ENCODE peak calls at places on chromosomes 3 and 15, in ten cellular contexts. S, F, G, B, R, J, Y, N, H and M are unnamed samples. For H3K9me3, the result is how much of the 10 kb centered on the place peaks cover.

GRCh38 chr15:43270676-43271306 is 4.1 kb upstream of the TGM5 start:
- DNase-seq in S (no peak), F (no peak), G (no peak), B (no peak), R (no peak), J (no peak), Y (no peak), N (no peak), H (no peak), M (no peak)

GRCh38 chr15:60301024-60301423 is 96.8 kb downstream of the ANXA2 start:
- DNase-seq in S (no peak), F (peak), G (no peak), B (no peak), R (no peak), J (no peak), Y (no peak), N (no peak), H (no peak), M (no peak)

GRCh38 chr3:165194477-165195135 is 1.6 kb downstream of the SLITRK3 start:
- DNase-seq in S (peak), F (no peak), G (no peak), B (no peak), R (no peak), J (peak), Y (no peak), N (no peak), H (no peak), M (no peak)

GRCh38 chr15:67405208-67406191 is 115.4 kb upstream of the C15orf61 start:
- DNase-seq in S (peak), F (peak), G (no peak), B (peak), R (no peak), J (no peak), Y (peak), N (no peak), H (peak), M (no peak)

GRCh38 chr3:31106912-31107311 is 212.5 kb upstream of the GADL1 start:
- DNase-seq in S (no peak), F (no peak), G (no peak), B (no peak), R (no peak), J (no peak), Y (no peak), N (no peak), H (no peak), M (no peak)

GRCh38 chr3:185733980-185734724 is 90.7 kb downstream of the IGF2BP2 start:
- DNase-seq in S (peak), F (peak), G (no peak), B (peak), R (no peak), J (peak), Y (peak), N (no peak), H (peak), M (no peak)

GRCh38 chr3:155302476-155302875 is 9.0 kb upstream of the STRIT1 start:
- DNase-seq in S (no peak), F (peak), G (no peak), B (peak), R (no peak), J (no peak), Y (peak), N (no peak), H (peak), M (no peak)

GRCh38 chr3:29646042-29646441 is 365.2 kb downstream of the RBMS3 start:
- DNase-seq in S (no peak), F (no peak), G (no peak), B (no peak), R (no peak), J (no peak), Y (no peak), N (no peak), H (no peak), M (no peak)

GRCh38 chr3:196414469-196414868 is 17.8 kb downstream of the UBXN7 start:
- DNase-seq in S (no peak), F (no peak), G (no peak), B (peak), R (no peak), J (no peak), Y (no peak), N (no peak), H (peak), M (no peak)

GRCh38 chr3:192906940-192907339 is 10.7 kb downstream of the MB21D2 start:
- DNase-seq in S (no peak), F (no peak), G (no peak), B (no peak), R (no peak), J (no peak), Y (no peak), N (no peak), H (peak), M (no peak)

GRCh38 chr15:92655178-92655995 is at the start of gene FAM174B:
- DNase-seq in S (peak), F (peak), G (peak), B (peak), R (peak), J (peak), Y (no peak), N (peak), H (peak), M (peak)

GRCh38 chr3:53464424-53464823 is 30.0 kb upstream of the CACNA1D start:
- DNase-seq in S (no peak), F (peak), G (no peak), B (peak), R (no peak), J (no peak), Y (no peak), N (no peak), H (peak), M (no peak)

GRCh38 chr3:40511031-40511718 is 5.3 kb downstream of the ZNF620 start:
- DNase-seq in S (no peak), F (no peak), G (no peak), B (no peak), R (no peak), J (no peak), Y (no peak), N (no peak), H (no peak), M (no peak)

GRCh38 chr3:40499952-40500351 is 5.9 kb upstream of the ZNF620 start:
- DNase-seq in S (no peak), F (no peak), G (no peak), B (no peak), R (no peak), J (no peak), Y (no peak), N (no peak), H (no peak), M (no peak)

GRCh38 chr3:40504636-40505430 is 1.0 kb upstream of the ZNF620 start:
- DNase-seq in S (no peak), F (peak), G (no peak), B (peak), R (no peak), J (no peak), Y (peak), N (no peak), H (peak), M (no peak)

GRCh38 chr3:40505599-40506462 is at the start of gene ZNF620:
- DNase-seq in S (peak), F (peak), G (peak), B (peak), R (peak), J (peak), Y (no peak), N (peak), H (peak), M (peak)
- TF ChIP-seq CTCF in S (peak), F (no peak), G (peak), B (peak), R (peak), J (peak), Y (peak), N (no peak), H (peak), M (peak)

GRCh38 chr3:67937498-67938118 is 283.2 kb upstream of the SUCLG2 start:
- DNase-seq in S (no peak), F (no peak), G (no peak), B (peak), R (no peak), J (no peak), Y (no peak), N (no peak), H (peak), M (no peak)

GRCh38 chr3:67943546-67943945 is 289.1 kb upstream of the SUCLG2 start:
- DNase-seq in S (no peak), F (no peak), G (no peak), B (no peak), R (no peak), J (no peak), Y (no peak), N (no peak), H (no peak), M (no peak)

GRCh38 chr3:67941433-67942030 is 287.1 kb upstream of the SUCLG2 start:
- DNase-seq in S (no peak), F (no peak), G (no peak), B (no peak), R (no peak), J (no peak), Y (no peak), N (no peak), H (no peak), M (no peak)

GRCh38 chr3:67940200-67940952 is 286.0 kb upstream of the SUCLG2 start:
- DNase-seq in S (no peak), F (peak), G (no peak), B (no peak), R (no peak), J (no peak), Y (no peak), N (no peak), H (peak), M (peak)
- H3K9me3 ChIP-seq in S (under half), F (under half), G (under half), B (under half), R (under half), J (under half), Y (under half), N (under half), H (under half), M (under half)

GRCh38 chr3:46926039-46926438 is 48.5 kb downstream of the PTH1R start:
- DNase-seq in S (no peak), F (peak), G (no peak), B (peak), R (peak), J (no peak), Y (no peak), N (peak), H (no peak), M (peak)

GRCh38 chr3:46927718-46928073 is 48.8 kb downstream of the CCDC12 start:
- DNase-seq in S (no peak), F (no peak), G (no peak), B (no peak), R (no peak), J (no peak), Y (no peak), N (no peak), H (no peak), M (no peak)

GRCh38 chr3:46926447-46926846 is 48.9 kb downstream of the PTH1R start:
- DNase-seq in S (no peak), F (no peak), G (no peak), B (no peak), R (no peak), J (no peak), Y (no peak), N (no peak), H (no peak), M (no peak)

GRCh38 chr3:46928297-46928696 is 48.2 kb downstream of the CCDC12 start:
- DNase-seq in S (no peak), F (no peak), G (no peak), B (no peak), R (no peak), J (no peak), Y (no peak), N (no peak), H (no peak), M (no peak)

GRCh38 chr3:46926871-46927717 is 49.5 kb downstream of the CCDC12 start:
- DNase-seq in S (no peak), F (no peak), G (no peak), B (no peak), R (no peak), J (no peak), Y (no peak), N (peak), H (no peak), M (no peak)
- H3K27ac ChIP-seq in S (no peak), F (peak), G (no peak), B (peak), R (no peak), J (no peak), Y (peak), N (peak), H (no peak), M (peak)

DNA sequence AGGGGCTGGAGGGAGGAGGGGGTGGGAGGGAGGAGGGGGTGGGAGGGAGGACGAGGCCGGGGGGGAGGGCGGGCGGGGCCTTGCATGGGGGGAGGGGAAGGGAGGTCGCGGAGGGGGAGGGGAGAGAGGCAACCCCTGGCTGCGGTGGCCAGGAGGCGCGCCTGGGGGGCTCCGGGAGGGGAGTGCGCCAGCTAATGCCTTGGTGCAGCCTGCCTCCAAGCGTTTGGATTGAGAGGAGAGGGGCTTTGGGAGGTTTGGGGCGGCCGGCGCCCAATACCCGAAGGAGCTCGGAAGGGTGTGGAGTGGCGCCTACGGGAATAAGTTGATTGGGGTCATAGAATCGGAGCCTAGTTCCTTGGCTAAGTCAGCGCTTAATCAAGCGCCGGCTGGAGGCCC is 544 bp downstream of the TFG start:
- DNase-seq in S (peak), F (peak), G (peak), B (peak), R (peak), J (peak), Y (no peak), N (peak), H (peak), M (no peak)
- TF ChIP-seq CTCF in S (no peak), F (no peak), G (no peak), B (no peak), R (no peak), J (peak), Y (no peak), N (no peak), H (no peak), M (no peak)

DNA sequence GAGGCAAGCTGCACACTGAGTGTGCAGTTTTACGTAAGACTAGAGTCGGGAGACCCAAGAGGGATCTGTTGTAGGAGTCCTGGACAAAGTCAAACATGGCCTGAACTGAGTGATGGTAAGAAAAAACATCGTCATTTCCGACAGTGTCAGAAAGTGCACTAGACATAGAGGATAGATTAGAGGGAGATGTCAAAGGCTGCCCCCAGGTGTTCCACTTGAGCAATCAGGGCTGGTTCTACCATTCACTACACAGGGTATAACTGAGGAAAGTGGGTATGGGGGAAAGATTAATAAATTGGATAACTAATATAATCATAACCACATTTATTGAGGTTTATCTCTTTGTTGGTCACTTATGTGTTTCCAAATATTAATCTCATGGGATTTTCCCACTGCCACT is 766.6 kb downstream of the NTRK3 start:
- DNase-seq in S (no peak), F (no peak), G (no peak), B (no peak), R (no peak), J (peak), Y (no peak), N (no peak), H (no peak), M (no peak)
- H3K9me3 ChIP-seq in S (under half), F (under half), G (under half), B (under half), R (under half), J (under half), Y (under half), N (under half), H (under half), M (under half)

DNA sequence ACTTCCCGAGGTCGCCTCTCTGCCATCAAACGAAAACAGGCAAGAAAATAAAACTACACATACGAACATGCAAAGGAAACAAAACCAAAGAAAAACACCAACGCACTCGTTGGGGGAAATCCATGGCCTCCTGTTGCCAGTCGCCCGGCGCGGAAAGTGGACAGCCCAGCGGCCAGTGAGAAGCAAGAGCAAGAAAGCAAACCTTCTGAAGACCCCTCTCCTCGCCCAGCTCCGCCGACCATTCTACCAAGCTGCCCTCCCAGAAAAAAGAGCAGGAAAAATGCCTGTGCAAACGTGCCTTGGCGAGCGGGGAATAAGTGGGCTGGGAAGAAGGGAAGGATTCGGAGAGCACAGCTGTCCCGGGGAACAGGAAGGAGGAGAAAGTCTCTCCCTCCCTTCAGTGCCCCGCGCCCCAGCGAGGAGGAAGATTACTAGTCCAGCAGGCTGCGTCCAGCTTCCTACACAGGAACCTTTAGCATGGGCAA is 802 bp upstream of the NECTIN3 start:
- DNase-seq in S (no peak), F (no peak), G (peak), B (no peak), R (no peak), J (no peak), Y (no peak), N (no peak), H (no peak), M (no peak)
- H3K27ac ChIP-seq in S (peak), F (peak), G (no peak), B (peak), R (peak), J (peak), Y (peak), N (peak), H (peak), M (peak)

GRCh38 chr3:11047500-11047899 is 55.0 kb downstream of the SLC6A1 start:
- DNase-seq in S (no peak), F (no peak), G (no peak), B (no peak), R (no peak), J (no peak), Y (no peak), N (no peak), H (no peak), M (no peak)

GRCh38 chr3:11050666-11051323 is 58.2 kb downstream of the SLC6A1 start:
- DNase-seq in S (no peak), F (no peak), G (no peak), B (no peak), R (no peak), J (no peak), Y (no peak), N (no peak), H (no peak), M (no peak)

GRCh38 chr3:11045536-11045935 is 53.0 kb downstream of the SLC6A1 start:
- DNase-seq in S (no peak), F (no peak), G (no peak), B (no peak), R (no peak), J (no peak), Y (no peak), N (no peak), H (no peak), M (no peak)
- TF ChIP-seq CTCF in S (no peak), F (no peak), G (no peak), B (no peak), R (no peak), J (peak), Y (no peak), N (no peak), H (no peak), M (no peak)

GRCh38 chr15:25236143-25236860 is 202.5 kb downstream of the UBE3A start:
- DNase-seq in S (no peak), F (no peak), G (no peak), B (no peak), R (peak), J (no peak), Y (no peak), N (peak), H (no peak), M (peak)
- H3K9me3 ChIP-seq in S (under half), F (under half), G (under half), B (under half), R (under half), J (under half), Y (half or more), N (under half), H (under half), M (under half)

GRCh38 chr15:95261546-95261945 is 1030.2 kb downstream of the MCTP2 start:
- DNase-seq in S (no peak), F (no peak), G (no peak), B (no peak), R (no peak), J (no peak), Y (no peak), N (no peak), H (no peak), M (no peak)
- H3K27ac ChIP-seq in S (no peak), F (no peak), G (no peak), B (no peak), R (no peak), J (no peak), Y (no peak), N (no peak), H (no peak), M (no peak)